ENCODE peak calls at places on chromosomes 11 and 22, in ten cellular contexts. V is astrocyte of the cerebellum, E is left ventricle myocardium inferior, Y is cardiac muscle cell, D is right lobe of liver, Z is fibroblast of mammary gland, M is OCI-LY7, X is thoracic aorta, B is fibroblast of lung, C is kidney epithelial cell. P is an unnamed sample.
A peak's percentile ranks its signal among the peaks of the same experiment; 100 is the strongest.

GRCh38 chr11:131688056-131688693 is 317.8 kb downstream of the NTM start:
- DNase-seq in V (no peak), E (peak; percentile 47), Y (peak; percentile 68), D (peak; percentile 64), Z (peak; percentile 40), M (peak; percentile 46), X (no peak), B (peak; percentile 42), C (no peak), P (peak; percentile 48)

GRCh38 chr11:12538889-12539421 is 135.3 kb upstream of the TEAD1 start:
- DNase-seq in V (no peak), E (no peak), Y (no peak), D (no peak), Z (no peak), M (no peak), X (no peak), B (no peak), C (no peak), P (no peak)

GRCh38 chr22:24437820-24438328 is 10.5 kb downstream of the ADORA2A start:
- DNase-seq in V (no peak), E (no peak), Y (no peak), D (no peak), Z (no peak), M (peak; percentile 89), X (no peak), B (no peak), C (peak; percentile 25), P (peak; percentile 11)

GRCh38 chr11:59776210-59777066 is 21.3 kb downstream of the STX3 start:
- DNase-seq in V (peak; percentile 41), E (no peak), Y (no peak), D (no peak), Z (peak; percentile 62), M (no peak), X (no peak), B (peak; percentile 84), C (peak; percentile 98), P (peak; percentile 39)

GRCh38 chr22:38080468-38080846 is 3.5 kb downstream of the SLC16A8 start:
- DNase-seq in V (no peak), E (no peak), Y (no peak), D (peak; percentile 43), Z (no peak), M (no peak), X (no peak), B (no peak), C (no peak), P (no peak)

GRCh38 chr11:19326499-19326898 is 85.8 kb upstream of the E2F8 start:
- DNase-seq in V (no peak), E (no peak), Y (no peak), D (no peak), Z (peak; percentile 58), M (no peak), X (no peak), B (peak; percentile 4), C (no peak), P (peak; percentile 61)

GRCh38 chr22:19149047-19149883 is 827 bp downstream of the GSC2 start:
- DNase-seq in V (no peak), E (no peak), Y (peak; percentile 8), D (peak; percentile 42), Z (peak; percentile 12), M (no peak), X (no peak), B (peak; percentile 12), C (no peak), P (no peak)

GRCh38 chr11:107468596-107468995 is 11.0 kb upstream of the CWF19L2 start:
- DNase-seq in V (no peak), E (no peak), Y (no peak), D (no peak), Z (peak; percentile 80), M (no peak), X (no peak), B (peak; percentile 4), C (no peak), P (peak; percentile 9)

GRCh38 chr22:31635638-31636306 is 26.2 kb downstream of the PISD start:
- DNase-seq in V (no peak), E (no peak), Y (no peak), D (peak; percentile 74), Z (no peak), M (no peak), X (no peak), B (no peak), C (no peak), P (no peak)

GRCh38 chr22:20771918-20772625 is 1.8 kb upstream of the SERPIND1 start:
- DNase-seq in V (no peak), E (no peak), Y (peak; percentile 31), D (peak; percentile 80), Z (no peak), M (no peak), X (no peak), B (no peak), C (no peak), P (no peak)

DNA sequence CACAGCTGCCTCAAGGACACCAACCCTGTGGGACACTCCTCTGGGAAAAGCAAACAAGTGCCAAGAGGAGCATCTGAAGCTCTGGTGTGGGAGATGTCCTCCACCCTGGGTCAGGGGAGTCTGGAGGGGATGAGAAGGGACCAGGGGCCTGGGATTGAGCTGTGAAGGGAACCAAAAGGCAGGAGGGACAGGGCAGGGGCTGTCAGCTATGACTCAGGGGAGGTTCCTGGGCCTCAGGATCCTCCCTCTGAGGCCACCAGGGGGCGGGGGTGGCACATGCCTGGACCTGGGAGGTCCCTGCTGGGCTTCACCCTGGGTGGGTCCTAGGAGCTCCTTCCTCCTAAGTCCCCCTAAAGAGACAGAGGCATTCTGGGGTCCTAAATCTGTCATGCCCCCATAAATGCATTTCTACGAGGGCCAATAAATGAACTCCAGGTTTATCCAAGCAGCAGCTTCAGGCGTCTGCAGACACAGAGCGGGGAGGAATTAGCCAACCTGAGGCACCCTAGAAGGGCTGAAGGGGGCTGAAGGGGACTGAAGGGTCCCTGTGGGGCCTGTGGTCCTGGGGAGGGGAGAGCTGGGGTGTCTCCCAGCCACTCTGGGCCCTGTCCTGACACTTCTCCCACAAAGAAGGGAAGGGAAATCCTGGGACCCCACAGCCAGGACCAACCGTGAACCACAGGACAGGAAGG is 31.9 kb upstream of the IGLL5 start:
- DNase-seq in V (no peak), E (no peak), Y (no peak), D (no peak), Z (peak; percentile 10), M (peak; percentile 82), X (no peak), B (no peak), C (no peak), P (no peak)
- TF ChIP-seq CTCF in V (peak; percentile 26), E (peak; percentile 53), Y (peak; percentile 40), D (peak; percentile 2), Z (peak; percentile 38), M (peak; percentile 91), X (no peak), B (peak; percentile 17), C (peak; percentile 56), P (peak; percentile 28)

DNA sequence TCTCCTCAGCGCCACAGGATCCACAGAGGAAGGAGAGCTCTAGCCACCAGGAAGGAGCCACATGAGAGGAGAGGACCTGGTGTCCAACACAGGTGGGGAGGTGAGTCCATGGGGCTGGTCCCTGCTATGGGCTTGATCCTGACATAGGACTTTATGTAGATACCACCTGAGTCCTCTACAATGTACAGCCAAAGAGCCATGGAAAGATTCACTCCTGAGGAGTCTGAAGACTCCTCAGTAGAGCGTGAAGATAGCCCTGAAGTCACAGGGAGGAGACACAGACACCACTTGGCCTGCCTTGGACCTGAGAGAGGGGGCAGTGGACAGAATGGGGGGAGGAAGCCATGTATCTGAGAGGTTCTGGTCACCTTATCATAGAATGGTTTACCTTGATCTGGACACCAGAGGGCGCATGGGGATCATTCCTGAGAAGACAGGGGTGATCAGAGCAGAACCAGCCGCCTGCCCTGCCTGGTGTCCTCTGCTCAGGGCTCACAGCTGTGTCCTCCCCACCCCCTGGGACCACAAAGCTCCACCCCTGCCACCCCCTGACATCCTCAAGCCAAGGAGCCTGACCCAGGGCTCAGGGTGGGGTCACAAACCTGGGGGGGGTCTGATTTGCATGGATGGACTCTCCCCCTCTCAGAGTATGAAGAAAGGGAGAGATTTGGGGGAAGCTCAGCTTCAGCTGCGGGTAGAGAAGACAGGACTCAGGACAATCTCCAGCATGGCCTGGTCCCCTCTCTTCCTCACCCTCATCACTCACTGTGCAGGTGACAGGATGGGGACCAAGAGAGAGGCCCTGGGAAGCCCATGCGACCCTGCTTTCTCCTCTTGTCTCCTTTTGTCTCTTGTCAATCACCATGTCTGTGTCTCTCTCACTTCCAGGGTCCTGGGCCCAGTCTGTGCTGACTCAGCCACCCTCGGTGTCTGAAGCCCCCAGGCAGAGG is 77.0 kb downstream of the ZNF280B start:
- DNase-seq in V (peak; percentile 11), E (peak; percentile 30), Y (peak; percentile 1), D (no peak), Z (peak; percentile 45), M (peak; percentile 90), X (peak; percentile 6), B (peak; percentile 32), C (peak; percentile 7), P (peak; percentile 55)
- TF ChIP-seq CTCF in V (peak; percentile 72), E (peak; percentile 66), Y (peak; percentile 71), D (peak; percentile 39), Z (peak; percentile 69), M (peak; percentile 83), X (peak; percentile 38), B (peak; percentile 49), C (peak; percentile 74), P (peak; percentile 77)

DNA sequence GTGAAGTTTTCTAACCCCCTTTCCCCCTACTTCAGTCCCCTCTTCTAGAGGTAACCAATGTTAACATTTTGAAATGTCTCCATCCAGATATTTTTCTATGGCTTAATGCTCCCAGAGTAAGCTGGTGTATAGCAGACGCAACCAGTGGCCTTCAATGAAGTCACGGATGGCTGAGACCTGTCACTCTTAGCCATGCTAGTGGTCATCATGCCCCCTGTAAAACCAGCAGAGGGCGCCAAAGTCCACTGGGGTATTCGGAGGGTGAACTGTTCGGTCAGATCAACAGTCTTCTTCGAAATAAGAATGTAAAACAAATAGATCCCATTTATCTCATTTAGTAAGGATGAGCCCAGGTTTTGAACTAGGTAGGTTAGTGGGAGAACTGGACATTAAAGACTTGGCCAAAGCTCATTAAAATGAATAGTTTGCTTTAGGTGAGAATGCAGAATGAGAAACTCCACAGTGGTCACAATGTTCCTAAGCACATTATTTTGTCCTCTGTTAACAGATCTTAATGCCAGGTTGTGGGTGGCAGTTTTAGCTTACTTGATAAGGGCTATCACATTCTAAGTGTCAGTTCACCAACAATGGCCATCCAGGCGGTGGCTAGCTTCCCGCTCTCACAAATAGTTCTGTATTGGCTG is 8.6 kb upstream of the MMP8 start:
- DNase-seq in V (no peak), E (peak; percentile 19), Y (peak; percentile 75), D (peak; percentile 72), Z (peak; percentile 54), M (peak; percentile 56), X (no peak), B (peak; percentile 32), C (peak; percentile 16), P (peak; percentile 62)
- TF ChIP-seq CTCF in V (peak; percentile 68), E (peak; percentile 67), Y (peak; percentile 78), D (peak; percentile 42), Z (peak; percentile 91), M (peak; percentile 96), X (peak; percentile 7), B (peak; percentile 68), C (peak; percentile 87), P (peak; percentile 90)

DNA sequence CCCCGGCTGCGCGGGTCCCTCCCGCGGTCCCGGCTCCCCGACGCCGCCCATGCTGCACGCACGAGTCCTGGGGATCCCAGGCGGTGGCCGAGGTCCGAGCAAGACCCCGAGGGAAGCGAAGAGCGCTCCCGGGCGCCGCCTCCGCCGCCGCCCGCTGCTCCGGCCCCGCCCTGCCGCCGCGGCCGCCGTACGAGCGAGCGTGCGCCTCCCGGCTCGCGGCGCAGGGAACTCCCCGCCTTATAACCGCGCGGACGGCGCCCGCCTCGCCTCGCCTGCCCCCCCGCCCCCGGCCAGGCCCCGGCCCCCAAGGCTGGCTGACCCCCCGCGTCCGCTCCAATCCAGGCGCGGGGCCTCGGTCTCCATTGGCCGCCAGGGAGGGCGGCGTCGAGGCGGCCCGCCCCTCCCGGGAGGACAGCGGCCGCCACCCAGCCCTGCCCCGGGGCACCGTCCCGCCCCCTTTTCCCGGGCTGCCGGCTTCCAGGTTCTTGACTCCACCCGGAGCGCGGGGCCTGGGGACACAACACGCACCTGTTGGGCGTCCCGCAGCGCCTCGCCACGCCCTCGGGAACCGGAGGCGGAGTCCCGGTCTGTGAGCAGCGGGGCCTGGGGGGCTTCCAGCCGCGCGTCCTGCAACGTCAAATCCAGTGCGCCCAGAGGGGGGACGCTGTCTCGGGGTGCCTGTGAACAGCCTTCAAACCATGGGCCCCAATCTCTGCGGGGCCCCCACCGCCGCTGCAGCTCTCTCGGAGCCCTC is at the start of gene FADS3:
- DNase-seq in V (no peak), E (peak; percentile 91), Y (peak; percentile 94), D (peak; percentile 92), Z (peak; percentile 63), M (peak; percentile 88), X (peak; percentile 33), B (peak; percentile 74), C (no peak), P (peak; percentile 67)
- TF ChIP-seq CTCF in V (peak; percentile 7), E (peak; percentile 7), Y (no peak), D (no peak), Z (no peak), M (peak; percentile 42), X (no peak), B (no peak), C (no peak), P (no peak)